ENCODE peak calls at places on chromosomes 16 and 17, in six cellular contexts. One of them, this sample, is unnamed.

GRCh38 chr17:9467518-9467917 is 108.1 kb downstream of the STX8 start:
- DNase-seq in HT1080: no peak
- DNase-seq in stimulated activated CD4-positive, alpha-beta T cell treated with anti-CD3 and anti-CD28 coated beads, Interleukin-15, amount 100 ng/mL, for 48 hours: no peak
- DNase-seq in GM23338: peak; percentile 81
- DNase-seq in RWPE2: no peak
- DNase-seq in memory B cell: no peak
- DNase-seq in this sample: no peak

GRCh38 chr16:83125999-83126568 is 499.3 kb downstream of the CDH13 start:
- DNase-seq in memory B cell: no peak
- DNase-seq in GM23338: no peak
- DNase-seq in RWPE2: no peak
- DNase-seq in stimulated activated CD4-positive, alpha-beta T cell treated with anti-CD3 and anti-CD28 coated beads, Interleukin-15, amount 100 ng/mL, for 48 hours: no peak
- DNase-seq in HT1080: no peak
- DNase-seq in this sample: no peak

GRCh38 chr16:30785126-30786106 is 1.6 kb downstream of the ZNF629 start:
- DNase-seq in stimulated activated CD4-positive, alpha-beta T cell treated with anti-CD3 and anti-CD28 coated beads, Interleukin-15, amount 100 ng/mL, for 48 hours: no peak
- DNase-seq in GM23338: no peak
- DNase-seq in memory B cell: no peak
- DNase-seq in HT1080: no peak
- DNase-seq in RWPE2: no peak
- DNase-seq in this sample: no peak

GRCh38 chr17:2700491-2701141 is 10.9 kb downstream of the CLUH start:
- DNase-seq in memory B cell: no peak
- DNase-seq in stimulated activated CD4-positive, alpha-beta T cell treated with anti-CD3 and anti-CD28 coated beads, Interleukin-15, amount 100 ng/mL, for 48 hours: no peak
- DNase-seq in GM23338: no peak
- DNase-seq in HT1080: no peak
- DNase-seq in RWPE2: peak; percentile 57
- DNase-seq in this sample: no peak

GRCh38 chr17:47239663-47240374 is 13.8 kb upstream of the ITGB3 start:
- DNase-seq in memory B cell: no peak
- DNase-seq in RWPE2: peak; percentile 94
- DNase-seq in HT1080: peak; percentile 100
- DNase-seq in stimulated activated CD4-positive, alpha-beta T cell treated with anti-CD3 and anti-CD28 coated beads, Interleukin-15, amount 100 ng/mL, for 48 hours: no peak
- DNase-seq in GM23338: no peak
- DNase-seq in this sample: peak; percentile 37

GRCh38 chr17:8359769-8360168 is 16.7 kb downstream of the KRABD2 start:
- DNase-seq in memory B cell: no peak
- DNase-seq in GM23338: peak; percentile 47
- DNase-seq in stimulated activated CD4-positive, alpha-beta T cell treated with anti-CD3 and anti-CD28 coated beads, Interleukin-15, amount 100 ng/mL, for 48 hours: no peak
- DNase-seq in HT1080: peak; percentile 83
- DNase-seq in RWPE2: no peak
- DNase-seq in this sample: no peak

GRCh38 chr17:27891841-27892240 is 1.3 kb downstream of the LYRM9 start:
- DNase-seq in HT1080: no peak
- DNase-seq in memory B cell: no peak
- DNase-seq in stimulated activated CD4-positive, alpha-beta T cell treated with anti-CD3 and anti-CD28 coated beads, Interleukin-15, amount 100 ng/mL, for 48 hours: no peak
- DNase-seq in GM23338: no peak
- DNase-seq in RWPE2: no peak
- DNase-seq in this sample: no peak

GRCh38 chr16:89599451-89599858 is 14.0 kb upstream of the DPEP1 start:
- DNase-seq in GM23338: peak; percentile 90
- DNase-seq in HT1080: peak; percentile 47
- DNase-seq in RWPE2: peak; percentile 71
- DNase-seq in stimulated activated CD4-positive, alpha-beta T cell treated with anti-CD3 and anti-CD28 coated beads, Interleukin-15, amount 100 ng/mL, for 48 hours: no peak
- DNase-seq in memory B cell: no peak
- DNase-seq in this sample: no peak

GRCh38 chr17:28726396-28726911 is 421 bp upstream of the TLCD1 start:
- DNase-seq in GM23338: peak; percentile 83
- DNase-seq in RWPE2: no peak
- DNase-seq in HT1080: peak; percentile 69
- DNase-seq in memory B cell: peak; percentile 74
- DNase-seq in stimulated activated CD4-positive, alpha-beta T cell treated with anti-CD3 and anti-CD28 coated beads, Interleukin-15, amount 100 ng/mL, for 48 hours: no peak
- DNase-seq in this sample: peak; percentile 69

GRCh38 chr17:80594666-80595269 is 50.1 kb downstream of the RPTOR start:
- DNase-seq in HT1080: no peak
- DNase-seq in RWPE2: no peak
- DNase-seq in GM23338: no peak
- DNase-seq in memory B cell: no peak
- DNase-seq in stimulated activated CD4-positive, alpha-beta T cell treated with anti-CD3 and anti-CD28 coated beads, Interleukin-15, amount 100 ng/mL, for 48 hours: no peak
- DNase-seq in this sample: no peak

GRCh38 chr16:78002915-78003538 is 19.3 kb upstream of the CLEC3A start:
- DNase-seq in RWPE2: peak; percentile 71
- DNase-seq in HT1080: peak; percentile 80
- DNase-seq in memory B cell: peak; percentile 32
- DNase-seq in stimulated activated CD4-positive, alpha-beta T cell treated with anti-CD3 and anti-CD28 coated beads, Interleukin-15, amount 100 ng/mL, for 48 hours: peak; percentile 70
- DNase-seq in GM23338: peak; percentile 98
- DNase-seq in this sample: no peak

GRCh38 chr16:66256919-66257318 is 109.6 kb upstream of the CDH5 start:
- DNase-seq in memory B cell: no peak
- DNase-seq in RWPE2: peak; percentile 35
- DNase-seq in HT1080: no peak
- DNase-seq in GM23338: no peak
- DNase-seq in stimulated activated CD4-positive, alpha-beta T cell treated with anti-CD3 and anti-CD28 coated beads, Interleukin-15, amount 100 ng/mL, for 48 hours: no peak
- DNase-seq in this sample: no peak

This sample was measured in KG1.